ENCODE peak calls at places on chromosomes 12 and 14, in nine cellular contexts. One of them, this sample, is unnamed.

GRCh38 chr12:67039995-67040860 is 228.9 kb upstream of the CAND1 start:
- DNase-seq in GM20000: no peak
- DNase-seq in H9: no peak
- DNase-seq in CD8-positive, alpha-beta T cell: no peak
- DNase-seq in effector memory CD8-positive, alpha-beta T cell: no peak
- DNase-seq in fibroblast of lung: no peak
- DNase-seq in activated CD4-positive, alpha-beta T cell treated with anti-CD3 and anti-CD28 coated beads, Interleukin-2, amount 50 U/mL, for 1 hour: no peak
- DNase-seq in A549: no peak
- DNase-seq in central memory CD4-positive, alpha-beta T cell: no peak
- DNase-seq in this sample: no peak

GRCh38 chr14:104184506-104184905 is 46.1 kb downstream of the KIF26A start:
- DNase-seq in A549: peak; percentile 28
- DNase-seq in fibroblast of lung: no peak
- DNase-seq in activated CD4-positive, alpha-beta T cell treated with anti-CD3 and anti-CD28 coated beads, Interleukin-2, amount 50 U/mL, for 1 hour: no peak
- DNase-seq in central memory CD4-positive, alpha-beta T cell: no peak
- DNase-seq in GM20000: no peak
- DNase-seq in CD8-positive, alpha-beta T cell: no peak
- DNase-seq in H9: peak; percentile 50
- DNase-seq in effector memory CD8-positive, alpha-beta T cell: no peak
- DNase-seq in this sample: no peak

GRCh38 chr12:111248221-111248620 is 120.7 kb downstream of the PHETA1 start:
- DNase-seq in A549: no peak
- DNase-seq in GM20000: no peak
- DNase-seq in H9: no peak
- DNase-seq in fibroblast of lung: no peak
- DNase-seq in CD8-positive, alpha-beta T cell: no peak
- DNase-seq in effector memory CD8-positive, alpha-beta T cell: no peak
- DNase-seq in central memory CD4-positive, alpha-beta T cell: no peak
- DNase-seq in activated CD4-positive, alpha-beta T cell treated with anti-CD3 and anti-CD28 coated beads, Interleukin-2, amount 50 U/mL, for 1 hour: no peak
- DNase-seq in this sample: no peak

GRCh38 chr14:32022938-32023466 is 54.1 kb upstream of the ARHGAP5 start:
- DNase-seq in GM20000: no peak
- DNase-seq in CD8-positive, alpha-beta T cell: no peak
- DNase-seq in H9: no peak
- DNase-seq in activated CD4-positive, alpha-beta T cell treated with anti-CD3 and anti-CD28 coated beads, Interleukin-2, amount 50 U/mL, for 1 hour: no peak
- DNase-seq in A549: no peak
- DNase-seq in effector memory CD8-positive, alpha-beta T cell: no peak
- DNase-seq in central memory CD4-positive, alpha-beta T cell: no peak
- DNase-seq in fibroblast of lung: peak; percentile 53
- DNase-seq in this sample: no peak

GRCh38 chr12:89156862-89157262 is 195.4 kb downstream of the DUSP6 start:
- DNase-seq in effector memory CD8-positive, alpha-beta T cell: no peak
- DNase-seq in CD8-positive, alpha-beta T cell: no peak
- DNase-seq in A549: no peak
- DNase-seq in H9: no peak
- DNase-seq in central memory CD4-positive, alpha-beta T cell: no peak
- DNase-seq in activated CD4-positive, alpha-beta T cell treated with anti-CD3 and anti-CD28 coated beads, Interleukin-2, amount 50 U/mL, for 1 hour: no peak
- DNase-seq in fibroblast of lung: no peak
- DNase-seq in GM20000: no peak
- DNase-seq in this sample: no peak

GRCh38 chr12:58176296-58176869 is 235.0 kb downstream of the ATP23 start:
- DNase-seq in effector memory CD8-positive, alpha-beta T cell: no peak
- DNase-seq in GM20000: no peak
- DNase-seq in CD8-positive, alpha-beta T cell: no peak
- DNase-seq in fibroblast of lung: peak; percentile 12
- DNase-seq in central memory CD4-positive, alpha-beta T cell: no peak
- DNase-seq in A549: peak; percentile 65
- DNase-seq in activated CD4-positive, alpha-beta T cell treated with anti-CD3 and anti-CD28 coated beads, Interleukin-2, amount 50 U/mL, for 1 hour: no peak
- DNase-seq in H9: peak; percentile 83
- DNase-seq in this sample: peak; percentile 61

GRCh38 chr12:69966409-69966808 is 141.4 kb downstream of the MYRFL start:
- DNase-seq in effector memory CD8-positive, alpha-beta T cell: no peak
- DNase-seq in fibroblast of lung: peak; percentile 24
- DNase-seq in activated CD4-positive, alpha-beta T cell treated with anti-CD3 and anti-CD28 coated beads, Interleukin-2, amount 50 U/mL, for 1 hour: no peak
- DNase-seq in H9: no peak
- DNase-seq in central memory CD4-positive, alpha-beta T cell: no peak
- DNase-seq in CD8-positive, alpha-beta T cell: no peak
- DNase-seq in A549: peak; percentile 47
- DNase-seq in GM20000: no peak
- DNase-seq in this sample: no peak

GRCh38 chr14:89730692-89731091 is 223.8 kb downstream of the EFCAB11 start:
- DNase-seq in activated CD4-positive, alpha-beta T cell treated with anti-CD3 and anti-CD28 coated beads, Interleukin-2, amount 50 U/mL, for 1 hour: no peak
- DNase-seq in H9: no peak
- DNase-seq in GM20000: no peak
- DNase-seq in A549: no peak
- DNase-seq in central memory CD4-positive, alpha-beta T cell: no peak
- DNase-seq in fibroblast of lung: no peak
- DNase-seq in CD8-positive, alpha-beta T cell: no peak
- DNase-seq in effector memory CD8-positive, alpha-beta T cell: no peak
- DNase-seq in this sample: no peak

GRCh38 chr12:31797230-31797872 is 68.5 kb upstream of the AMN1 start:
- DNase-seq in CD8-positive, alpha-beta T cell: no peak
- DNase-seq in GM20000: no peak
- DNase-seq in central memory CD4-positive, alpha-beta T cell: peak; percentile 7
- DNase-seq in activated CD4-positive, alpha-beta T cell treated with anti-CD3 and anti-CD28 coated beads, Interleukin-2, amount 50 U/mL, for 1 hour: no peak
- DNase-seq in H9: no peak
- DNase-seq in effector memory CD8-positive, alpha-beta T cell: no peak
- DNase-seq in fibroblast of lung: no peak
- DNase-seq in A549: no peak
- DNase-seq in this sample: no peak

GRCh38 chr12:68972570-68972969 is 39.6 kb upstream of the CPM start:
- DNase-seq in effector memory CD8-positive, alpha-beta T cell: no peak
- DNase-seq in fibroblast of lung: no peak
- DNase-seq in H9: no peak
- DNase-seq in CD8-positive, alpha-beta T cell: no peak
- DNase-seq in A549: no peak
- DNase-seq in central memory CD4-positive, alpha-beta T cell: no peak
- DNase-seq in activated CD4-positive, alpha-beta T cell treated with anti-CD3 and anti-CD28 coated beads, Interleukin-2, amount 50 U/mL, for 1 hour: no peak
- DNase-seq in GM20000: no peak
- DNase-seq in this sample: no peak

GRCh38 chr14:75127903-75128595 is 1.2 kb upstream of the NEK9 start:
- DNase-seq in GM20000: no peak
- DNase-seq in fibroblast of lung: no peak
- DNase-seq in A549: no peak
- DNase-seq in central memory CD4-positive, alpha-beta T cell: no peak
- DNase-seq in H9: no peak
- DNase-seq in effector memory CD8-positive, alpha-beta T cell: no peak
- DNase-seq in activated CD4-positive, alpha-beta T cell treated with anti-CD3 and anti-CD28 coated beads, Interleukin-2, amount 50 U/mL, for 1 hour: no peak
- DNase-seq in CD8-positive, alpha-beta T cell: no peak
- DNase-seq in this sample: no peak

GRCh38 chr12:29116414-29116813 is 32.7 kb upstream of the FAR2 start:
- DNase-seq in effector memory CD8-positive, alpha-beta T cell: no peak
- DNase-seq in fibroblast of lung: no peak
- DNase-seq in CD8-positive, alpha-beta T cell: no peak
- DNase-seq in H9: no peak
- DNase-seq in GM20000: no peak
- DNase-seq in A549: no peak
- DNase-seq in activated CD4-positive, alpha-beta T cell treated with anti-CD3 and anti-CD28 coated beads, Interleukin-2, amount 50 U/mL, for 1 hour: no peak
- DNase-seq in central memory CD4-positive, alpha-beta T cell: no peak
- DNase-seq in this sample: no peak

GRCh38 chr12:34402228-34402898 is 380.1 kb downstream of the ALG10 start:
- DNase-seq in A549: no peak
- DNase-seq in activated CD4-positive, alpha-beta T cell treated with anti-CD3 and anti-CD28 coated beads, Interleukin-2, amount 50 U/mL, for 1 hour: no peak
- DNase-seq in CD8-positive, alpha-beta T cell: no peak
- DNase-seq in central memory CD4-positive, alpha-beta T cell: no peak
- DNase-seq in effector memory CD8-positive, alpha-beta T cell: no peak
- DNase-seq in GM20000: no peak
- DNase-seq in fibroblast of lung: no peak
- DNase-seq in H9: peak; percentile 15
- DNase-seq in this sample: no peak

GRCh38 chr14:103558071-103558882 is 4.2 kb downstream of the BAG5 start:
- DNase-seq in fibroblast of lung: peak; percentile 62
- DNase-seq in central memory CD4-positive, alpha-beta T cell: no peak
- DNase-seq in A549: no peak
- DNase-seq in activated CD4-positive, alpha-beta T cell treated with anti-CD3 and anti-CD28 coated beads, Interleukin-2, amount 50 U/mL, for 1 hour: no peak
- DNase-seq in H9: no peak
- DNase-seq in effector memory CD8-positive, alpha-beta T cell: no peak
- DNase-seq in GM20000: no peak
- DNase-seq in CD8-positive, alpha-beta T cell: no peak
- DNase-seq in this sample: no peak

GRCh38 chr12:22083167-22083566 is 37.1 kb downstream of the CMAS start:
- DNase-seq in H9: no peak
- DNase-seq in A549: peak; percentile 36
- DNase-seq in GM20000: peak; percentile 13
- DNase-seq in CD8-positive, alpha-beta T cell: no peak
- DNase-seq in activated CD4-positive, alpha-beta T cell treated with anti-CD3 and anti-CD28 coated beads, Interleukin-2, amount 50 U/mL, for 1 hour: peak; percentile 30
- DNase-seq in central memory CD4-positive, alpha-beta T cell: peak; percentile 48
- DNase-seq in fibroblast of lung: peak; percentile 70
- DNase-seq in effector memory CD8-positive, alpha-beta T cell: peak; percentile 12
- DNase-seq in this sample: no peak

GRCh38 chr12:1445807-1446206 is 148.6 kb downstream of the FBXL14 start:
- DNase-seq in H9: peak; percentile 73
- DNase-seq in CD8-positive, alpha-beta T cell: no peak
- DNase-seq in activated CD4-positive, alpha-beta T cell treated with anti-CD3 and anti-CD28 coated beads, Interleukin-2, amount 50 U/mL, for 1 hour: no peak
- DNase-seq in central memory CD4-positive, alpha-beta T cell: no peak
- DNase-seq in fibroblast of lung: no peak
- DNase-seq in GM20000: no peak
- DNase-seq in A549: no peak
- DNase-seq in effector memory CD8-positive, alpha-beta T cell: no peak
- DNase-seq in this sample: peak; percentile 24

GRCh38 chr14:94355191-94355794 is 32.2 kb upstream of the SERPINA6 start:
- DNase-seq in fibroblast of lung: peak; percentile 62
- DNase-seq in activated CD4-positive, alpha-beta T cell treated with anti-CD3 and anti-CD28 coated beads, Interleukin-2, amount 50 U/mL, for 1 hour: no peak
- DNase-seq in central memory CD4-positive, alpha-beta T cell: no peak
- DNase-seq in A549: peak; percentile 61
- DNase-seq in CD8-positive, alpha-beta T cell: no peak
- DNase-seq in GM20000: no peak
- DNase-seq in H9: peak; percentile 71
- DNase-seq in effector memory CD8-positive, alpha-beta T cell: no peak
- DNase-seq in this sample: peak; percentile 49

GRCh38 chr12:120247621-120248030 is 17.9 kb downstream of the PXN start:
- DNase-seq in CD8-positive, alpha-beta T cell: no peak
- DNase-seq in H9: no peak
- DNase-seq in fibroblast of lung: peak; percentile 49
- DNase-seq in central memory CD4-positive, alpha-beta T cell: no peak
- DNase-seq in A549: peak; percentile 53
- DNase-seq in activated CD4-positive, alpha-beta T cell treated with anti-CD3 and anti-CD28 coated beads, Interleukin-2, amount 50 U/mL, for 1 hour: no peak
- DNase-seq in GM20000: no peak
- DNase-seq in effector memory CD8-positive, alpha-beta T cell: no peak
- DNase-seq in this sample: no peak

GRCh38 chr14:96117997-96118790 is 79.0 kb downstream of the C14orf132 start:
- DNase-seq in A549: no peak
- DNase-seq in fibroblast of lung: no peak
- DNase-seq in central memory CD4-positive, alpha-beta T cell: no peak
- DNase-seq in GM20000: no peak
- DNase-seq in CD8-positive, alpha-beta T cell: no peak
- DNase-seq in effector memory CD8-positive, alpha-beta T cell: no peak
- DNase-seq in activated CD4-positive, alpha-beta T cell treated with anti-CD3 and anti-CD28 coated beads, Interleukin-2, amount 50 U/mL, for 1 hour: no peak
- DNase-seq in H9: no peak
- DNase-seq in this sample: no peak

This sample was measured in iPS-NIHi11.